ENCODE peak calls at places on chromosomes 11 and 22, in nine cellular contexts. D is T-helper 2 cell; K is sciatic nerve; U is CD8-positive, alpha-beta T cell; Y is GM12865; A is ACHN; E is Caco-2; W is stimulated activated naive CD8-positive, alpha-beta T cell treated with anti-CD3 and anti-CD28 coated beads, Interleukin-15, Interleukin-2, amounts not matched to agents 100 U/mL and 50 U/mL, for 24 hours; S is NCI-H1105. V is an unnamed sample.

GRCh38 chr11:2376751-2377451 is at the start of gene CD81:
- DNase-seq in A (peak), S (peak), U (peak), E (no peak), D (peak), K (peak), Y (peak), W (peak), V (no peak)

GRCh38 chr22:45838257-45838891 is 138.6 kb downstream of the WNT7B start:
- DNase-seq in D (no peak), W (no peak), U (no peak), E (no peak), S (no peak), Y (no peak), A (no peak), K (no peak), V (no peak)

GRCh38 chr22:29443861-29444431 is 5.6 kb downstream of the RFPL1 start:
- DNase-seq in A (no peak), E (no peak), D (no peak), U (no peak), W (no peak), S (no peak), K (no peak), Y (no peak), V (no peak)

GRCh38 chr11:58675344-58676155 is 53.1 kb downstream of the CNTF start:
- DNase-seq in S (peak), E (peak), U (peak), K (peak), D (peak), A (peak), Y (peak), W (peak), V (peak)

GRCh38 chr22:50528682-50529415 is 963 bp downstream of the TYMP start:
- DNase-seq in E (peak), D (no peak), W (peak), A (no peak), U (no peak), K (no peak), S (no peak), Y (peak), V (no peak)

GRCh38 chr22:42895087-42895486 is 38.0 kb upstream of the ARFGAP3 start:
- DNase-seq in U (no peak), W (no peak), D (no peak), E (no peak), Y (peak), S (no peak), K (no peak), A (no peak), V (no peak)

GRCh38 chr11:48167380-48167779 is 49.2 kb upstream of the OR4B1 start:
- DNase-seq in S (no peak), A (no peak), U (no peak), E (no peak), K (no peak), D (no peak), W (no peak), Y (no peak), V (no peak)

GRCh38 chr11:134196756-134197155 is 27.0 kb downstream of the NCAPD3 start:
- DNase-seq in W (no peak), E (no peak), Y (no peak), A (no peak), K (no peak), S (no peak), U (no peak), D (no peak), V (no peak)

GRCh38 chr11:93340223-93340622 is 9.7 kb downstream of the DEUP1 start:
- DNase-seq in A (no peak), K (no peak), D (no peak), S (no peak), U (no peak), Y (no peak), E (no peak), W (no peak), V (no peak)

GRCh38 chr11:18727499-18728236 is 1.7 kb upstream of the IGSF22 start:
- DNase-seq in W (peak), Y (peak), S (no peak), A (peak), U (peak), D (peak), K (no peak), E (peak), V (peak)

GRCh38 chr11:95891423-95892177 is 32.3 kb downstream of the MTMR2 start:
- DNase-seq in S (no peak), W (no peak), E (no peak), U (no peak), D (no peak), Y (no peak), A (no peak), K (no peak), V (no peak)

GRCh38 chr22:45897736-45898135 is 79.2 kb downstream of the WNT7B start:
- DNase-seq in U (no peak), Y (no peak), D (no peak), E (no peak), S (no peak), K (no peak), W (no peak), A (no peak), V (no peak)

GRCh38 chr11:3753110-3753509 is 44.2 kb downstream of the NUP98 start:
- DNase-seq in A (no peak), K (no peak), Y (no peak), S (no peak), E (no peak), D (no peak), U (no peak), W (no peak), V (no peak)

GRCh38 chr11:38640854-38641253 is 2042.8 kb upstream of the RAG2 start:
- DNase-seq in U (no peak), W (no peak), E (no peak), K (no peak), Y (no peak), S (no peak), A (no peak), D (no peak), V (no peak)